ENCODE peak calls at places on chromosomes 7 and 10, in five cellular contexts. One of them, this sample, is unnamed. For H3K4me1, the result is how much of the 10 kb centered on the place peaks cover.

GRCh38 chr10:72333111-72334012 is 21.4 kb downstream of the DNAJB12 start:
- DNase-seq in IMR-90: no peak
- DNase-seq in lower lobe of right lung: no peak
- DNase-seq in OCI-LY7: no peak
- DNase-seq in H9: no peak
- DNase-seq in this sample: no peak

GRCh38 chr7:73906874-73907273 is 45.9 kb downstream of the TMEM270 start:
- DNase-seq in IMR-90: no peak
- DNase-seq in lower lobe of right lung: peak
- DNase-seq in H9: no peak
- DNase-seq in OCI-LY7: no peak
- DNase-seq in this sample: no peak

GRCh38 chr7:29207023-29207422 is 12.4 kb downstream of the CHN2 start:
- DNase-seq in OCI-LY7: no peak
- DNase-seq in H9: no peak
- DNase-seq in lower lobe of right lung: no peak
- DNase-seq in IMR-90: no peak
- DNase-seq in this sample: no peak

GRCh38 chr7:35780070-35780469 is 20.8 kb upstream of the SEPTIN7 start:
- DNase-seq in OCI-LY7: no peak
- DNase-seq in H9: no peak
- DNase-seq in lower lobe of right lung: no peak
- DNase-seq in IMR-90: no peak
- DNase-seq in this sample: no peak

GRCh38 chr10:117653170-117653515 is 110.6 kb downstream of the EMX2 start:
- DNase-seq in lower lobe of right lung: no peak
- DNase-seq in OCI-LY7: no peak
- DNase-seq in H9: no peak
- DNase-seq in IMR-90: peak
- DNase-seq in this sample: no peak

GRCh38 chr10:71462642-71462935 is 65.9 kb downstream of the CDH23 start:
- DNase-seq in lower lobe of right lung: no peak
- DNase-seq in OCI-LY7: no peak
- DNase-seq in IMR-90: no peak
- DNase-seq in H9: no peak
- DNase-seq in this sample: no peak

GRCh38 chr7:111558948-111559347 is 3.3 kb downstream of the IMMP2L start:
- DNase-seq in lower lobe of right lung: no peak
- DNase-seq in OCI-LY7: no peak
- DNase-seq in IMR-90: peak
- DNase-seq in H9: no peak
- DNase-seq in this sample: no peak

GRCh38 chr10:18164771-18165361 is 24.6 kb downstream of the CACNB2 start:
- DNase-seq in OCI-LY7: no peak
- DNase-seq in IMR-90: peak
- DNase-seq in lower lobe of right lung: no peak
- DNase-seq in H9: no peak
- DNase-seq in this sample: no peak

GRCh38 chr7:67662804-67663203 is 666.2 kb downstream of the TYW1 start:
- DNase-seq in OCI-LY7: no peak
- DNase-seq in lower lobe of right lung: no peak
- DNase-seq in IMR-90: no peak
- DNase-seq in H9: no peak
- DNase-seq in this sample: no peak

GRCh38 chr10:93152136-93152535 is 78.4 kb downstream of the CYP26A1 start:
- DNase-seq in IMR-90: peak
- DNase-seq in lower lobe of right lung: no peak
- DNase-seq in H9: no peak
- DNase-seq in OCI-LY7: no peak
- DNase-seq in this sample: no peak

GRCh38 chr7:31466036-31466435 is 47.9 kb upstream of the ITPRID1 start:
- DNase-seq in OCI-LY7: no peak
- DNase-seq in IMR-90: no peak
- DNase-seq in lower lobe of right lung: no peak
- DNase-seq in H9: no peak
- DNase-seq in this sample: no peak

GRCh38 chr7:32891800-32892520 is 400 bp upstream of the KBTBD2 start:
- DNase-seq in OCI-LY7: peak
- DNase-seq in H9: peak
- DNase-seq in lower lobe of right lung: peak
- DNase-seq in IMR-90: peak
- DNase-seq in this sample: peak

GRCh38 chr10:119215371-119215770 is 8.0 kb downstream of the GRK5 start:
- DNase-seq in H9: no peak
- DNase-seq in OCI-LY7: no peak
- DNase-seq in IMR-90: no peak
- DNase-seq in lower lobe of right lung: no peak
- DNase-seq in this sample: no peak

GRCh38 chr10:13801156-13801906 is 214.6 kb downstream of the PRPF18 start:
- DNase-seq in IMR-90: no peak
- DNase-seq in H9: no peak
- DNase-seq in lower lobe of right lung: no peak
- DNase-seq in OCI-LY7: no peak
- DNase-seq in this sample: no peak

GRCh38 chr10:25758041-25758457 is 176.0 kb upstream of the MYO3A start:
- DNase-seq in IMR-90: no peak
- DNase-seq in lower lobe of right lung: no peak
- DNase-seq in H9: peak
- DNase-seq in OCI-LY7: peak
- DNase-seq in this sample: peak

GRCh38 chr10:102752934-102753664 is 9.4 kb downstream of the WBP1L start:
- DNase-seq in OCI-LY7: peak
- DNase-seq in lower lobe of right lung: no peak
- DNase-seq in IMR-90: peak
- DNase-seq in H9: peak
- DNase-seq in this sample: no peak

GRCh38 chr10:16968722-16969055 is 151.5 kb upstream of the RSU1 start:
- DNase-seq in OCI-LY7: no peak
- DNase-seq in H9: no peak
- DNase-seq in lower lobe of right lung: no peak
- DNase-seq in IMR-90: no peak
- DNase-seq in this sample: no peak

GRCh38 chr10:24448351-24449009 is 239.5 kb downstream of the KIAA1217 start:
- DNase-seq in lower lobe of right lung: no peak
- DNase-seq in IMR-90: peak
- DNase-seq in OCI-LY7: no peak
- DNase-seq in H9: no peak
- DNase-seq in this sample: no peak

GRCh38 chr7:47636693-47637175 is 54.8 kb upstream of the TNS3 start:
- DNase-seq in H9: no peak
- DNase-seq in OCI-LY7: no peak
- DNase-seq in lower lobe of right lung: no peak
- DNase-seq in IMR-90: no peak
- DNase-seq in this sample: no peak

GRCh38 chr7:76509931-76510877 is at the start of gene UPK3B:
- DNase-seq in H9: peak
- DNase-seq in OCI-LY7: no peak
- DNase-seq in IMR-90: no peak
- DNase-seq in lower lobe of right lung: peak
- DNase-seq in this sample: peak

GRCh38 chr7:116687801-116688201 is 15.8 kb downstream of the MET start:
- DNase-seq in lower lobe of right lung: no peak
- DNase-seq in OCI-LY7: no peak
- DNase-seq in IMR-90: peak
- DNase-seq in H9: no peak
- DNase-seq in this sample: no peak

GRCh38 chr10:79248341-79248931 is 98.8 kb upstream of the PPIF start:
- DNase-seq in OCI-LY7: peak
- DNase-seq in lower lobe of right lung: peak
- DNase-seq in IMR-90: no peak
- DNase-seq in H9: no peak
- DNase-seq in this sample: peak
- H3K4me1 ChIP-seq in OCI-LY7: half or more
- H3K4me1 ChIP-seq in lower lobe of right lung: half or more
- H3K4me1 ChIP-seq in IMR-90: under half
- H3K4me1 ChIP-seq in H9: under half
- H3K4me1 ChIP-seq in this sample: under half

GRCh38 chr10:35642023-35642792 is at the start of gene FZD8:
- DNase-seq in H9: peak
- DNase-seq in IMR-90: peak
- DNase-seq in lower lobe of right lung: peak
- DNase-seq in OCI-LY7: peak
- DNase-seq in this sample: peak
- TF ChIP-seq CTCF in H9: peak
- TF ChIP-seq CTCF in IMR-90: peak
- TF ChIP-seq CTCF in lower lobe of right lung: peak
- TF ChIP-seq CTCF in OCI-LY7: peak
- TF ChIP-seq CTCF in this sample: peak

GRCh38 chr7:77798394-77799077 is at the start of the genes PHTF2 and TMEM60:
- DNase-seq in OCI-LY7: peak
- DNase-seq in IMR-90: peak
- DNase-seq in H9: peak
- DNase-seq in lower lobe of right lung: peak
- DNase-seq in this sample: peak
- H3K4me1 ChIP-seq in OCI-LY7: half or more
- H3K4me1 ChIP-seq in IMR-90: under half
- H3K4me1 ChIP-seq in H9: under half
- H3K4me1 ChIP-seq in lower lobe of right lung: under half
- H3K4me1 ChIP-seq in this sample: under half

GRCh38 chr10:37794305-37794976 is 63.0 kb downstream of the ZNF248 start:
- DNase-seq in H9: no peak
- DNase-seq in IMR-90: no peak
- DNase-seq in lower lobe of right lung: no peak
- DNase-seq in OCI-LY7: no peak
- DNase-seq in this sample: no peak
- TF ChIP-seq CTCF in H9: no peak
- TF ChIP-seq CTCF in IMR-90: no peak
- TF ChIP-seq CTCF in lower lobe of right lung: no peak
- TF ChIP-seq CTCF in OCI-LY7: no peak
- TF ChIP-seq CTCF in this sample: no peak

GRCh38 chr7:142438923-142439515 is 181.2 kb upstream of the PRSS58 start:
- DNase-seq in H9: no peak
- DNase-seq in lower lobe of right lung: no peak
- DNase-seq in IMR-90: no peak
- DNase-seq in OCI-LY7: no peak
- DNase-seq in this sample: no peak
- H3K4me1 ChIP-seq in H9: under half
- H3K4me1 ChIP-seq in lower lobe of right lung: under half
- H3K4me1 ChIP-seq in IMR-90: under half
- H3K4me1 ChIP-seq in OCI-LY7: under half
- H3K4me1 ChIP-seq in this sample: under half

DNA sequence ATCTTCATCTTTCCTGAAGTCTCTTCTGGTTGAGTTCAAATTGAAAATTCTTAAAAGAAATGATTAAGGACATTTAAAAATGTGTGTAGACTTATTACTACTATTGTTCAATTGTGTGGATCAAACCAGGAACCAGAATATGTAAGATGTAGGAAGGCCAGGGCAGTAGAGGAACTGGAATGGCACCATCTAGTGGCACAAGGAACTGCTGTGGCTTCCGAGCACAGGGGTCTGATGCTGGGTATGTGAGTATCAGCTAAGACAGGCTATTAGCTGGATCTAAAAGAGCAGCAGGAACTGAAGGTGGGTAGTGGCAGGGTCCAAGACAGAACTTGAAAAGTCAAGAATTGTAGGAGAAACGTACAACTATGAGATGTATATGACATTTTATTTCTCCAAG is 247.3 kb downstream of the SEMA3A start:
- DNase-seq in lower lobe of right lung: no peak
- DNase-seq in OCI-LY7: peak
- DNase-seq in H9: peak
- DNase-seq in IMR-90: no peak
- DNase-seq in this sample: peak
- TF ChIP-seq CTCF in lower lobe of right lung: peak
- TF ChIP-seq CTCF in OCI-LY7: peak
- TF ChIP-seq CTCF in H9: peak
- TF ChIP-seq CTCF in IMR-90: peak
- TF ChIP-seq CTCF in this sample: no peak

GRCh38 chr10:104256335-104257080 is 1.8 kb downstream of the GSTO1 start:
- DNase-seq in H9: no peak
- DNase-seq in OCI-LY7: no peak
- DNase-seq in lower lobe of right lung: no peak
- DNase-seq in IMR-90: no peak
- DNase-seq in this sample: no peak

GRCh38 chr10:104257235-104257634 is 2.5 kb downstream of the GSTO1 start:
- DNase-seq in H9: no peak
- DNase-seq in lower lobe of right lung: no peak
- DNase-seq in IMR-90: no peak
- DNase-seq in OCI-LY7: no peak
- DNase-seq in this sample: no peak

GRCh38 chr10:104259456-104259855 is 4.8 kb downstream of the GSTO1 start:
- DNase-seq in lower lobe of right lung: no peak
- DNase-seq in IMR-90: no peak
- DNase-seq in H9: no peak
- DNase-seq in OCI-LY7: no peak
- DNase-seq in this sample: no peak

GRCh38 chr10:104259999-104260774 is 5.5 kb downstream of the GSTO1 start:
- DNase-seq in OCI-LY7: no peak
- DNase-seq in IMR-90: peak
- DNase-seq in lower lobe of right lung: no peak
- DNase-seq in H9: no peak
- DNase-seq in this sample: no peak

DNA sequence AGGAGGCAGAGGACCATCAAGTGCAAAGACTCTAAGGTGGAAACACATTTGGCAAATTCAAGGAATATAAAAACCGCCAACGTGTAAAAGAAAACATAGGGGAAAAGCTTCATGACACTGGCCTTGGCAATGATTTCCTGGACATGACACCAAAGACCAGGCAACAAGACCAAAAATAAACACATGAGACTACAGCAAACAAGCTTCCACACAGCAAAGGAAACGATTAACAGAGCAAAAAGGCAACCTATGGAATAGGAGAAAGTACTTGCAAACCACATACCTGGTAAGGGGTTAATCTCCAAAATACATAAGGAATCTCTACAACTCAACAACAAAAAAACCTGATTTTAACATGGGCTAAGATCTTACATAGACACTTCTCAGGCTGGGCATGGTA is 3.5 kb downstream of the GSTO1 start:
- DNase-seq in lower lobe of right lung: no peak
- DNase-seq in OCI-LY7: no peak
- DNase-seq in IMR-90: no peak
- DNase-seq in H9: no peak
- DNase-seq in this sample: no peak
- H3K4me1 ChIP-seq in lower lobe of right lung: half or more
- H3K4me1 ChIP-seq in OCI-LY7: under half
- H3K4me1 ChIP-seq in IMR-90: under half
- H3K4me1 ChIP-seq in H9: under half
- H3K4me1 ChIP-seq in this sample: under half

DNA sequence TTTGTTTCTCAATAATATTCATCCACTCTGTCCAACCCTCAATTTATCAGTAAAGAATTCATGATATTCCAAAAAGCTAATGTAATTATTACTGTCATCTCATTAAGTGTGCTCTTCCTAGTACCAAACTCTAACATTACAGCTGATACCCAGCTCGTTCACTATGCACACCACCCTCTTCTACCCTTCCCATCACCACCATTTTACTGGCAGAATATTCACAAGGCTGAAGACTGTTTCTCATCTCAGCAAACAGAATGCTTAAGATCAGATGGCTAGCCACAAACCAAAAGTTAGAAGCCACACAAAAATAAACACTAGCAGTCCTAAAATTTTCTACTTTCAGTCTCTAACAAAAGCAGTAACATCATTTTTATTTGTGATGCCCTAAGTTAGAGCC is 121.5 kb downstream of the SRPK2 start:
- DNase-seq in OCI-LY7: no peak
- DNase-seq in lower lobe of right lung: no peak
- DNase-seq in H9: no peak
- DNase-seq in IMR-90: peak
- DNase-seq in this sample: no peak
- TF ChIP-seq CTCF in OCI-LY7: no peak
- TF ChIP-seq CTCF in lower lobe of right lung: no peak
- TF ChIP-seq CTCF in H9: no peak
- TF ChIP-seq CTCF in IMR-90: no peak
- TF ChIP-seq CTCF in this sample: no peak

GRCh38 chr10:80487791-80488538 is 33.9 kb downstream of the TSPAN14 start:
- DNase-seq in OCI-LY7: no peak
- DNase-seq in IMR-90: no peak
- DNase-seq in lower lobe of right lung: peak
- DNase-seq in H9: no peak
- DNase-seq in this sample: peak
- H3K4me1 ChIP-seq in OCI-LY7: under half
- H3K4me1 ChIP-seq in IMR-90: under half
- H3K4me1 ChIP-seq in lower lobe of right lung: half or more
- H3K4me1 ChIP-seq in H9: under half
- H3K4me1 ChIP-seq in this sample: under half